ENCODE peak calls at places on chromosomes 13 and 19, in eight cellular contexts. Q is CD4-positive, alpha-beta T cell; B is prostate gland; L is breast epithelium; O is iPS DF 6.9; Z is RWPE1; D is CD8-positive, alpha-beta T cell; S is pancreas. X is an unnamed sample.

GRCh38 chr13:30026093-30026492 is 175.7 kb upstream of the UBL3 start:
- DNase-seq in S (no peak), B (no peak), Z (no peak), Q (no peak), L (no peak), D (no peak), O (no peak), X (no peak)

GRCh38 chr13:108769213-108770070 is 140.0 kb downstream of the MYO16 start:
- DNase-seq in B (no peak), L (no peak), S (no peak), Q (no peak), Z (peak; percentile 27), O (no peak), D (no peak), X (no peak)

GRCh38 chr19:48668332-48668731 is 4.5 kb downstream of the NTN5 start:
- DNase-seq in S (no peak), D (no peak), O (no peak), Z (no peak), B (no peak), L (no peak), Q (no peak), X (no peak)

GRCh38 chr13:79631260-79631659 is 150.3 kb downstream of the NDFIP2 start:
- DNase-seq in B (peak; percentile 72), O (no peak), D (no peak), L (peak; percentile 65), Z (peak; percentile 91), S (no peak), Q (no peak), X (no peak)

GRCh38 chr19:7883796-7884570 is 4.3 kb upstream of the LRRC8E start:
- DNase-seq in D (no peak), S (no peak), O (no peak), Q (no peak), L (no peak), Z (no peak), B (no peak), X (no peak)

GRCh38 chr19:58325623-58326022 is 1.2 kb upstream of the ZSCAN22 start:
- DNase-seq in B (no peak), S (no peak), L (no peak), O (no peak), D (no peak), Z (no peak), Q (no peak), X (no peak)

GRCh38 chr13:53499551-53499950 is 470.9 kb downstream of the OLFM4 start:
- DNase-seq in S (no peak), L (no peak), Q (no peak), D (no peak), B (no peak), O (no peak), Z (no peak), X (no peak)

GRCh38 chr13:41864658-41865057 is 96.3 kb downstream of the VWA8 start:
- DNase-seq in Q (no peak), O (no peak), D (no peak), L (no peak), B (no peak), Z (no peak), S (no peak), X (no peak)

GRCh38 chr19:3186377-3186688 is 603 bp downstream of the NCLN start:
- DNase-seq in S (peak; percentile 70), B (no peak), Z (no peak), L (no peak), O (no peak), D (no peak), Q (no peak), X (no peak)

GRCh38 chr13:99215466-99215865 is 14.8 kb downstream of the UBAC2 start:
- DNase-seq in L (no peak), Q (peak; percentile 53), S (no peak), O (no peak), B (no peak), D (peak; percentile 84), Z (no peak), X (no peak)

GRCh38 chr13:100330662-100331061 is 241.8 kb downstream of the PCCA start:
- DNase-seq in O (no peak), Z (no peak), Q (no peak), S (no peak), B (no peak), D (no peak), L (no peak), X (no peak)

GRCh38 chr13:43874512-43875092 is 4.9 kb downstream of the CCDC122 start:
- DNase-seq in Q (no peak), O (no peak), B (no peak), L (no peak), S (no peak), D (no peak), Z (no peak), X (no peak)

GRCh38 chr19:48896191-48896720 is 2.3 kb downstream of the TULP2 start:
- DNase-seq in Q (no peak), L (no peak), D (peak; percentile 69), S (peak; percentile 63), O (no peak), Z (no peak), B (peak; percentile 39), X (no peak)

GRCh38 chr19:44603201-44603945 is 10.0 kb upstream of the IGSF23 start:
- DNase-seq in S (no peak), B (no peak), O (no peak), Z (peak; percentile 21), D (no peak), L (no peak), Q (no peak), X (no peak)

GRCh38 chr19:50777830-50778303 is 7.6 kb downstream of the GPR32 start:
- DNase-seq in B (no peak), O (no peak), Q (no peak), L (no peak), D (no peak), Z (no peak), S (no peak), X (peak; percentile 74)

GRCh38 chr13:85313761-85314503 is 485.3 kb downstream of the SLITRK6 start:
- DNase-seq in Z (peak; percentile 43), B (no peak), O (no peak), S (no peak), D (no peak), L (no peak), Q (no peak), X (no peak)

GRCh38 chr13:20501548-20501947 is 24.1 kb downstream of the CRYL1 start:
- DNase-seq in O (no peak), Z (no peak), L (no peak), S (no peak), Q (no peak), D (no peak), B (no peak), X (no peak)

GRCh38 chr13:41398494-41399190 is 58.7 kb upstream of the RGCC start:
- DNase-seq in S (no peak), Q (no peak), B (no peak), O (no peak), L (no peak), Z (no peak), D (no peak), X (no peak)

GRCh38 chr19:18499055-18499775 is 22.7 kb downstream of the ELL start:
- DNase-seq in O (no peak), Q (no peak), Z (no peak), S (no peak), D (no peak), B (no peak), L (no peak), X (no peak)

GRCh38 chr19:16208064-16208759 is 10.5 kb downstream of the AP1M1 start:
- DNase-seq in Z (no peak), B (no peak), S (no peak), Q (no peak), D (peak; percentile 46), O (no peak), L (no peak), X (no peak)

GRCh38 chr13:22032905-22033304 is 362.0 kb downstream of the FGF9 start:
- DNase-seq in Q (no peak), B (no peak), L (no peak), O (no peak), D (no peak), Z (no peak), S (no peak), X (no peak)

GRCh38 chr19:53365899-53366493 is 491 bp downstream of the ZNF525 start:
- DNase-seq in L (no peak), Q (no peak), B (peak; percentile 5), O (no peak), D (peak; percentile 62), Z (no peak), S (peak; percentile 75), X (no peak)

GRCh38 chr13:100454876-100455275 is 133.7 kb downstream of the GGACT start:
- DNase-seq in D (no peak), B (no peak), S (no peak), O (no peak), L (no peak), Q (no peak), Z (peak; percentile 24), X (no peak)

GRCh38 chr19:10871711-10872550 is 578 bp downstream of the CARM1 start:
- DNase-seq in Z (no peak), D (peak; percentile 30), Q (no peak), L (peak; percentile 54), B (no peak), S (peak; percentile 80), O (no peak), X (no peak)

GRCh38 chr19:10868872-10869547 is 2.3 kb upstream of the CARM1 start:
- DNase-seq in D (no peak), Q (no peak), B (no peak), O (no peak), L (no peak), S (no peak), Z (no peak), X (no peak)

GRCh38 chr19:10872551-10873107 is 1.3 kb downstream of the CARM1 start:
- DNase-seq in Q (no peak), S (no peak), O (no peak), Z (no peak), L (no peak), B (no peak), D (no peak), X (no peak)

GRCh38 chr19:10870955-10871603 is at the start of gene CARM1:
- DNase-seq in O (peak; percentile 70), D (peak; percentile 99), Q (peak; percentile 99), L (peak; percentile 99), B (peak; percentile 99), S (peak; percentile 99), Z (peak; percentile 100), X (peak; percentile 100)

GRCh38 chr19:10870501-10870954 is 825 bp upstream of the CARM1 start:
- DNase-seq in O (no peak), B (no peak), D (no peak), Q (no peak), L (no peak), S (peak; percentile 67), Z (no peak), X (no peak)
- H3K27ac ChIP-seq in O (no peak overlapping the region), B (peak overlapping the region; percentile 72), D (peak overlapping the region; percentile 16), Q (peak overlapping the region; percentile 57), L (peak overlapping the region; percentile 92), S (no peak overlapping the region), Z (peak overlapping the region; percentile 87), X (peak overlapping the region; percentile 90)

GRCh38 chr13:97422118-97423054 is 11.6 kb upstream of the RAP2A start:
- DNase-seq in Q (no peak), S (no peak), B (no peak), L (no peak), D (no peak), Z (no peak), O (no peak), X (no peak)
- H3K27ac ChIP-seq in Q (no peak overlapping the region), S (no peak overlapping the region), B (no peak overlapping the region), L (no peak overlapping the region), D (no peak overlapping the region), Z (no peak overlapping the region), O (no peak overlapping the region), X (no peak overlapping the region)

GRCh38 chr19:19627442-19627715 is 641 bp downstream of the LPAR2 start:
- DNase-seq in B (no peak), L (no peak), Q (no peak), O (no peak), D (peak; percentile 55), Z (peak; percentile 27), S (no peak), X (no peak)
- H3K27ac ChIP-seq in B (peak overlapping the region; percentile 92), L (peak overlapping the region; percentile 88), Q (peak overlapping the region; percentile 83), O (no peak overlapping the region), D (peak overlapping the region; percentile 71), Z (peak overlapping the region; percentile 84), S (peak overlapping the region; percentile 93), X (no peak overlapping the region)

GRCh38 chr19:46466536-46467199 is 4.7 kb downstream of the PNMA8A start:
- DNase-seq in L (no peak), D (no peak), Q (no peak), O (no peak), Z (peak; percentile 70), S (no peak), B (no peak), X (no peak)
- H3K27ac ChIP-seq in L (peak overlapping the region; percentile 45), D (no peak overlapping the region), Q (no peak overlapping the region), O (no peak overlapping the region), Z (peak overlapping the region; percentile 90), S (no peak overlapping the region), B (no peak overlapping the region), X (no peak overlapping the region)